ENCODE peak calls at places on chromosome 2, in four cellular contexts. Q is fibroblast of the aortic adventitia; Y is BE2C; T is stimulated activated CD4-positive, alpha-beta T cell treated with anti-CD3 and anti-CD28 coated beads, TNF-alpha, amount 100 ng/mL, for 4 hours. R is an unnamed sample.

GRCh38 chr2:144162652-144163051 is 357.3 kb downstream of the ZEB2 start:
- DNase-seq in Q (no peak), Y (no peak), T (peak), R (peak)

GRCh38 chr2:217387776-217388381 is 528.0 kb upstream of the TNP1 start:
- DNase-seq in Q (no peak), Y (no peak), T (no peak), R (no peak)

GRCh38 chr2:24831736-24832421 is 38.7 kb downstream of the CENPO start:
- DNase-seq in Q (no peak), Y (no peak), T (no peak), R (no peak)

GRCh38 chr2:171598713-171599319 is 76.5 kb downstream of the CYBRD1 start:
- DNase-seq in Q (peak), Y (peak), T (peak), R (no peak)

GRCh38 chr2:22788749-22789148 is 596.2 kb upstream of the KLHL29 start:
- DNase-seq in Q (no peak), Y (no peak), T (no peak), R (no peak)

GRCh38 chr2:239962890-239963591 is 62.1 kb downstream of the NDUFA10 start:
- DNase-seq in Q (no peak), Y (no peak), T (no peak), R (no peak)

GRCh38 chr2:64727843-64728463 is 74.2 kb upstream of the SERTAD2 start:
- DNase-seq in Q (no peak), Y (peak), T (no peak), R (no peak)

GRCh38 chr2:190929919-190930318 is 49.3 kb downstream of the GLS start:
- DNase-seq in Q (no peak), Y (no peak), T (no peak), R (no peak)

GRCh38 chr2:85504434-85505261 is 34.3 kb upstream of the MAT2A start:
- DNase-seq in Q (peak), Y (peak), T (no peak), R (no peak)

GRCh38 chr2:239035997-239036731 is 188.3 kb downstream of the TWIST2 start:
- DNase-seq in Q (no peak), Y (peak), T (no peak), R (no peak)

GRCh38 chr2:96251721-96252292 is 14.0 kb downstream of the TMEM127 start:
- DNase-seq in Q (peak), Y (peak), T (no peak), R (no peak)

GRCh38 chr2:32377928-32378327 is 21.1 kb downstream of the BIRC6 start:
- DNase-seq in Q (no peak), Y (no peak), T (no peak), R (no peak)

GRCh38 chr2:25197336-25198208 is 29.2 kb upstream of the POMC start:
- DNase-seq in Q (no peak), Y (no peak), T (no peak), R (no peak)

GRCh38 chr2:236159778-236160170 is 8.4 kb downstream of the GBX2 start:
- DNase-seq in Q (no peak), Y (no peak), T (no peak), R (no peak)